ENCODE peak calls at places on chromosomes 5 and 9, in eight cellular contexts. D is head of caudate nucleus; J is GM12865; T is activated CD8-positive, alpha-beta T cell treated with anti-CD3 and anti-CD28 coated beads for 36 hours; W is skeletal muscle cell; I is nephron progenitor cell; Y is HTR-8/SVneo; G is foreskin fibroblast. Q is an unnamed sample.

GRCh38 chr5:103397996-103398581 is 139.5 kb downstream of the MACIR start:
- DNase-seq in D (no peak), J (no peak), T (no peak), W (no peak), I (no peak), Y (no peak), G (peak), Q (peak)

GRCh38 chr5:1867114-1867814 is 15.5 kb downstream of the IRX4 start:
- DNase-seq in D (no peak), J (no peak), T (no peak), W (no peak), I (no peak), Y (no peak), G (no peak), Q (no peak)

GRCh38 chr9:90044710-90045151 is 439.9 kb downstream of the GADD45G start:
- DNase-seq in D (no peak), J (no peak), T (peak), W (no peak), I (no peak), Y (no peak), G (peak), Q (peak)

GRCh38 chr5:10279328-10279727 is 28.4 kb downstream of the CMBL start:
- DNase-seq in D (no peak), J (no peak), T (no peak), W (no peak), I (no peak), Y (no peak), G (no peak), Q (no peak)

GRCh38 chr5:124859027-124859426 is 112.6 kb upstream of the ZNF608 start:
- DNase-seq in D (peak), J (no peak), T (no peak), W (peak), I (no peak), Y (no peak), G (peak), Q (peak)

GRCh38 chr9:98404157-98404695 is 148.8 kb upstream of the TBC1D2 start:
- DNase-seq in D (no peak), J (no peak), T (no peak), W (no peak), I (no peak), Y (no peak), G (no peak), Q (no peak)

GRCh38 chr5:174834081-174834480 is 109.7 kb downstream of the MSX2 start:
- DNase-seq in D (no peak), J (no peak), T (no peak), W (no peak), I (no peak), Y (no peak), G (no peak), Q (peak)

GRCh38 chr9:95381243-95381642 is 63.7 kb upstream of the FANCC start:
- DNase-seq in D (no peak), J (peak), T (no peak), W (peak), I (no peak), Y (no peak), G (peak), Q (peak)

GRCh38 chr5:171580506-171581265 is 161.2 kb downstream of the FGF18 start:
- DNase-seq in D (no peak), J (no peak), T (no peak), W (peak), I (no peak), Y (no peak), G (peak), Q (peak)

GRCh38 chr5:76733049-76733417 is 17.1 kb downstream of the F2R start:
- DNase-seq in D (no peak), J (peak), T (peak), W (no peak), I (no peak), Y (no peak), G (no peak), Q (no peak)

GRCh38 chr5:142808778-142809606 is 38.8 kb downstream of the ARHGAP26 start:
- DNase-seq in D (no peak), J (no peak), T (no peak), W (no peak), I (no peak), Y (no peak), G (no peak), Q (no peak)

GRCh38 chr9:113675475-113675941 is 200.6 kb upstream of the ZNF618 start:
- DNase-seq in D (no peak), J (no peak), T (no peak), W (peak), I (no peak), Y (peak), G (peak), Q (peak)

GRCh38 chr5:81842795-81843377 is 92.0 kb upstream of the SSBP2 start:
- DNase-seq in D (no peak), J (no peak), T (no peak), W (no peak), I (no peak), Y (no peak), G (no peak), Q (no peak)

GRCh38 chr9:135785013-135785575 is 83.1 kb downstream of the KCNT1 start:
- DNase-seq in D (peak), J (no peak), T (no peak), W (no peak), I (no peak), Y (no peak), G (no peak), Q (no peak)

Q was measured in GM23248.